ENCODE peak calls at places on chromosomes 12 and 14, in nine cellular contexts. B, P, C, O, A, W, V, Y and D are unnamed samples.

GRCh38 chr12:462936-463705 is 3.4 kb downstream of the B4GALNT3 start:
- DNase-seq in B (no peak), P (no peak), C (no peak), O (no peak), A (peak; percentile 77), W (no peak), V (no peak), Y (no peak), D (no peak)

GRCh38 chr12:39354955-39355354 is 88.0 kb downstream of the KIF21A start:
- DNase-seq in B (no peak), P (no peak), C (no peak), O (no peak), A (no peak), W (no peak), V (no peak), Y (no peak), D (no peak)

GRCh38 chr12:95582230-95583058 is 31.2 kb upstream of the USP44 start:
- DNase-seq in B (no peak), P (peak; percentile 77), C (no peak), O (no peak), A (no peak), W (no peak), V (no peak), Y (no peak), D (peak; percentile 61)

GRCh38 chr14:32366256-32366655 is 37.2 kb downstream of the AKAP6 start:
- DNase-seq in B (no peak), P (no peak), C (no peak), O (no peak), A (no peak), W (no peak), V (no peak), Y (no peak), D (peak; percentile 18)

GRCh38 chr14:47346849-47347248 is 328.6 kb downstream of the MDGA2 start:
- DNase-seq in B (no peak), P (no peak), C (no peak), O (no peak), A (no peak), W (no peak), V (no peak), Y (no peak), D (no peak)

GRCh38 chr14:34806257-34806656 is 68.9 kb downstream of the BAZ1A start:
- DNase-seq in B (no peak), P (no peak), C (no peak), O (no peak), A (no peak), W (no peak), V (no peak), Y (no peak), D (no peak)

GRCh38 chr14:39015360-39015961 is 87.6 kb downstream of the SEC23A start:
- DNase-seq in B (no peak), P (peak; percentile 59), C (no peak), O (peak; percentile 46), A (no peak), W (no peak), V (no peak), Y (peak; percentile 36), D (peak; percentile 74)

GRCh38 chr14:85619866-85620265 is 89.9 kb downstream of the FLRT2 start:
- DNase-seq in B (no peak), P (peak; percentile 4), C (no peak), O (no peak), A (no peak), W (no peak), V (no peak), Y (no peak), D (peak; percentile 19)

GRCh38 chr12:85237320-85237719 is 42.7 kb upstream of the ALX1 start:
- DNase-seq in B (no peak), P (no peak), C (no peak), O (no peak), A (no peak), W (no peak), V (no peak), Y (no peak), D (no peak)

GRCh38 chr14:69860221-69860620 is 19.0 kb upstream of the SMOC1 start:
- DNase-seq in B (no peak), P (no peak), C (no peak), O (no peak), A (no peak), W (no peak), V (no peak), Y (no peak), D (no peak)

GRCh38 chr14:100076630-100077029 is 11.4 kb downstream of the EVL start:
- DNase-seq in B (no peak), P (peak; percentile 81), C (no peak), O (no peak), A (no peak), W (no peak), V (no peak), Y (peak; percentile 41), D (no peak)

GRCh38 chr12:47946413-47947107 is 16.8 kb upstream of the TMEM106C start:
- DNase-seq in B (no peak), P (peak; percentile 41), C (no peak), O (no peak), A (no peak), W (no peak), V (no peak), Y (no peak), D (no peak)

DNA sequence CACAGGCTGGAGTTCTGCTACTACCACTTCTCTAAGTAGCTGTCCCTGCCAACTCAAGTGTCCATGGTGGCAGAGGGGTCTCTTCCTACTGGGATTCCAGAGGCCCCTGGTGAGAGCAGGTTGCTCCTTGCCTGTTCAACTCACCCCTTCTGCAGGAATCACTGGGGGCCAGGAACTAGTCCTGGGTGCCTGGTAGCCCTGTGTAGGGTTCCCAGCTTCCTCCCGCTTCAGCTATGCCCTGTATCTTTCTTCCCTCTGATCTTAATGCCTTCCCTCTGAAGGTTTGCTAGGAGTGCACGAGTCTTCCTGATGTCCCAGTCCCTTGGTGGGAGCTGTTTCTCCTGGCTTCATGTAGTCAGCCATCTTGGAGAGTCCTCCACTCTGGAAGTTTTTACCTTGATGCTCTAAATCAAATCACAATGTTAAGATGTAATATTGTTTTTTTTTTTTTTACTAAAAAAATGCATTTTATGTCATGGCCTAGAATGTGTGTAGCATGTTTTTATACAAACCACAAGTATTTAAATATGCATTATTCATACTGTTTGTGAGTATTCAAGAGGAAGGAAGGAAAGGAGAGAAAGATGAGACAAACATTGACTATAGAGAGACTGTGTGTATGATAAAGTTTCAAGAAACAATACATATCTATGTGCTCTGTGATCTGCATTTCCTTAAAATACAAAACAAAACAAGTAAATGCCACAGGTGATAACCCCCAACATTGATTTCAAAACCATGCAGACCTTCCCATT is 54.7 kb downstream of the FRS2 start:
- DNase-seq in B (no peak), P (peak; percentile 49), C (no peak), O (no peak), A (no peak), W (no peak), V (no peak), Y (no peak), D (no peak)
- H3K27ac ChIP-seq in B (no peak overlapping the region), P (peak overlapping the region; percentile 12), C (no peak overlapping the region), O (no peak overlapping the region), A (no peak overlapping the region), W (no peak overlapping the region), V (no peak overlapping the region), Y (no peak overlapping the region), D (peak overlapping the region; percentile 49)

GRCh38 chr12:32483499-32483898 is 84.1 kb downstream of the FGD4 start:
- DNase-seq in B (no peak), P (no peak), C (no peak), O (peak; percentile 78), A (no peak), W (no peak), V (no peak), Y (peak; percentile 40), D (no peak)
- H3K27ac ChIP-seq in B (no peak overlapping the region), P (no peak overlapping the region), C (no peak overlapping the region), O (peak overlapping the region; percentile 97), A (no peak overlapping the region), W (no peak overlapping the region), V (no peak overlapping the region), Y (no peak overlapping the region), D (no peak overlapping the region)

GRCh38 chr12:8661751-8662150 is 875 bp downstream of the MFAP5 start:
- DNase-seq in B (no peak), P (no peak), C (no peak), O (no peak), A (no peak), W (no peak), V (no peak), Y (no peak), D (no peak)

GRCh38 chr12:8662592-8662991 is at the start of gene MFAP5:
- DNase-seq in B (no peak), P (peak; percentile 25), C (no peak), O (no peak), A (no peak), W (no peak), V (no peak), Y (no peak), D (no peak)

GRCh38 chr12:8655421-8655820 is 7.2 kb downstream of the MFAP5 start:
- DNase-seq in B (no peak), P (no peak), C (no peak), O (no peak), A (no peak), W (no peak), V (no peak), Y (no peak), D (no peak)

GRCh38 chr12:8661016-8661415 is 1.6 kb downstream of the MFAP5 start:
- DNase-seq in B (no peak), P (no peak), C (no peak), O (no peak), A (no peak), W (no peak), V (no peak), Y (no peak), D (no peak)

GRCh38 chr12:8658361-8658760 is 4.3 kb downstream of the MFAP5 start:
- DNase-seq in B (no peak), P (peak; percentile 50), C (no peak), O (no peak), A (no peak), W (no peak), V (no peak), Y (no peak), D (peak; percentile 64)
- H3K27ac ChIP-seq in B (no peak overlapping the region), P (no peak overlapping the region), C (no peak overlapping the region), O (no peak overlapping the region), A (no peak overlapping the region), W (no peak overlapping the region), V (no peak overlapping the region), Y (no peak overlapping the region), D (no peak overlapping the region)

DNA sequence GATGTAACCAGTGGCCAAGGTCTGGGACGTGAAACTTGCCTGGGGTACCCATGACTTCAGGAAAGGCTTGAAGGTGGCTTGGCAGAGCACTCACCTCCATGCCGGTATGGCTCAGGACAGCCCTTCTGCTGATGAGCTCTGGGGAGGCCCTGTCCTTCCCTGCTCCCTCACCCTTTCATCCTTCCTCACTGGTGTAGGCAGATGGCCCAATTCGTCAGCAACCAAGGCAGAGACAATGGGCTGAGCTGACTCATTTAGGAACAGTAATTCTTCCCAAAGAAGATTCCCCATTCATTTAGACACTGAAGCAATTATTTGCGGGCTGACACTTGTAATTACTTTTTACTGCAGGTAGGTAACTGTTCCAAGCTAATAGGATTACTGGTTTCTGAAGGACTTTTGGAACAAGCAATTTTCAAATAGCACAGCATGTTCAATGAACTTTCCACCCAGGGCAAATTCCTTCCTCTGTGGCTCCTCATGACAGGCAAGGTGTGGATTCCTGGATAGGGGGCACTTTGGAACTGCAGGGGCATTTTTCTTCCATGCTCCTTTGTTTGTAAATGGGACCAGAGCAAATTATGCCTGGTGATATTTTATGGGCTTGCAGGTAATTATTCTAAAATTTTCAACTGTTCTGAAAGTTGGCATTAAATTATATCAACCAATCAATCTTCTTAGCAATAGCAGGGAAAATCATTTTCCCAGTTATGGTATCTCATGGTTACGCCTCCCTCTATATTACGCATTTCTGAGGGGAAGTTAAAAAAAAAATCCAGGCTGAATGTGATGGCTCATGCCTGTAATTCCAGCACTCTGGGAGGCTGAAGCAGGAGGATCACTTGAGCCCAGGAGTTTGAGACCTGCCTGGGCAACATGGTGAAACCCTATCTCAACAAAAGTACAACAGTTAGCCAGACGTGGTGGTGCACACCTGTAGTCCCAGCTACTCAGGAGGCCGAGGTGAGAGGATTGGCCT is 24.1 kb upstream of the NRDE2 start:
- DNase-seq in B (no peak), P (no peak), C (no peak), O (no peak), A (no peak), W (no peak), V (no peak), Y (no peak), D (no peak)
- H3K27ac ChIP-seq in B (no peak overlapping the region), P (no peak overlapping the region), C (no peak overlapping the region), O (no peak overlapping the region), A (no peak overlapping the region), W (no peak overlapping the region), V (no peak overlapping the region), Y (no peak overlapping the region), D (no peak overlapping the region)